ENCODE peak calls at places on chromosomes 6 and 20, in four cellular contexts. L is colonic mucosa, X is tibial artery, Y is stomach. B is an unnamed sample.

GRCh38 chr6:97765480-97765879 is 482.5 kb upstream of the MMS22L start:
- DNase-seq in L (no peak), X (no peak), Y (no peak), B (peak)

GRCh38 chr6:83696674-83697073 is 12.2 kb downstream of the SNAP91 start:
- DNase-seq in L (no peak), X (no peak), Y (no peak), B (no peak)

GRCh38 chr20:57179265-57179664 is 87.2 kb downstream of the BMP7 start:
- DNase-seq in L (no peak), X (no peak), Y (no peak), B (no peak)

GRCh38 chr6:39357998-39358686 is 35.6 kb upstream of the KCNK16 start:
- DNase-seq in L (peak), X (no peak), Y (peak), B (peak)

GRCh38 chr6:155523821-155524238 is 68.2 kb upstream of the NOX3 start:
- DNase-seq in L (no peak), X (no peak), Y (no peak), B (peak)

GRCh38 chr6:99746261-99746895 is 139.7 kb downstream of the PRDM13 start:
- DNase-seq in L (peak), X (no peak), Y (peak), B (peak)

GRCh38 chr6:163751032-163751525 is 336.6 kb downstream of the QKI start:
- DNase-seq in L (no peak), X (no peak), Y (no peak), B (no peak)

GRCh38 chr20:434221-434620 is 26.1 kb downstream of the RBCK1 start:
- DNase-seq in L (no peak), X (no peak), Y (no peak), B (no peak)

GRCh38 chr6:44564906-44565524 is 177.5 kb downstream of the CDC5L start:
- DNase-seq in L (no peak), X (no peak), Y (no peak), B (no peak)

GRCh38 chr6:46606318-46606717 is 46.3 kb downstream of the CYP39A1 start:
- DNase-seq in L (no peak), X (no peak), Y (no peak), B (no peak)

GRCh38 chr20:3843490-3843889 is 3.1 kb upstream of the MAVS start:
- DNase-seq in L (no peak), X (no peak), Y (no peak), B (peak)

GRCh38 chr6:34520645-34521462 is 35.3 kb downstream of the SPDEF start:
- DNase-seq in L (no peak), X (no peak), Y (no peak), B (no peak)

GRCh38 chr6:135576055-135576454 is 78.5 kb upstream of the AHI1 start:
- DNase-seq in L (no peak), X (no peak), Y (no peak), B (peak)

GRCh38 chr6:84728602-84729001 is 35.8 kb downstream of the TBX18 start:
- DNase-seq in L (no peak), X (no peak), Y (no peak), B (peak)

GRCh38 chr6:166310634-166311033 is 2.4 kb upstream of the PRR18 start:
- DNase-seq in L (no peak), X (no peak), Y (no peak), B (no peak)

GRCh38 chr6:166309977-166310376 is 1.8 kb upstream of the PRR18 start:
- DNase-seq in L (no peak), X (no peak), Y (no peak), B (no peak)

GRCh38 chr6:166307082-166307980 is 861 bp downstream of the PRR18 start:
- DNase-seq in L (no peak), X (no peak), Y (no peak), B (no peak)

GRCh38 chr6:166307981-166308768 is at the start of gene PRR18:
- DNase-seq in L (no peak), X (no peak), Y (no peak), B (no peak)

DNA sequence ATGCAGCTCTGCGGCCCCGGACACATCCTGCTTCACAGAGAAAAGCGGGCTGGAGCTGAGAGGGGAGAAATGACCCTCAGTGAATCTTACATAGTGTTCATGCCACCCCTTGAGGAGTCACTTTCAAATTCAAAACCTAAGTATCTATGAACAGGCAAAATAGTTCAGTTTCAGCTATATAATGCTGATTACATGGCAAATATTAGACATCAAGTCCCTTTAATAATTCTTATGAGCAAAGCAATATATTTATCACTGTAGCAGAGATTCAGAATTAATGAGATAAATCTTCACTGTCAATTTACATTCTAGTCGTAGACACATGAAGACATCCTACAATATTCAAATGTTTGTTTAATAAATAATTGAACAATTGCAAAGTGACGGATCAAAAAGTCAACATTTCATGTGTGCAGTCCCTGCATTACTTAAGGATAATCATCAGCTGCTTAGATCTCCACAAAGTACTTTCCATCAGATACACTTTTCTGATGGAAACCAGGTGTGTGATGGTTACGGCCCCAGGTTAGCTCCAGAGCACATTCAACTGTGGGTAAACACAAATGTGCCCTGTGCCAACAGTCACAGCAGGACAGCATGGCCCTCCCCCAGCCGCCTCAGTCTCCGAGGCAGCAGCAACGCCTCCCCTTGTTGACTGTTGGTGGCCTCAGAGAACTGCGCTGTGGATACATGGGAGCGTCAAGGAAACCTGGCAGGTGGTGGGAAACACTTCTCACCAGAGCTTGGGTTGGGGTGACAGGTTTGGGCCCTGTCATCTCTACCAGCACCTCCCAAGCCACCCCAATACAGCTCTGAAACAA is 787 bp upstream of the PRR18 start:
- DNase-seq in L (no peak), X (no peak), Y (peak), B (no peak)
- H3K4me3 ChIP-seq in L (no peak), X (peak), Y (peak), B (no peak)

GRCh38 chr20:25574411-25574810 is 10.9 kb downstream of the NINL start:
- DNase-seq in L (no peak), X (no peak), Y (no peak), B (peak)
- TF ChIP-seq CTCF in L (no peak), X (no peak), Y (no peak), B (peak)

GRCh38 chr6:4084444-4085328 is 5.7 kb upstream of the FAM217A start:
- DNase-seq in L (no peak), X (no peak), Y (no peak), B (no peak)

GRCh38 chr6:4074478-4075235 is 4.3 kb downstream of the FAM217A start:
- DNase-seq in L (peak), X (no peak), Y (no peak), B (no peak)

GRCh38 chr6:4078830-4079471 is at the start of gene FAM217A:
- DNase-seq in L (no peak), X (no peak), Y (no peak), B (no peak)
- H3K4me3 ChIP-seq in L (no peak), X (no peak), Y (no peak), B (no peak)

DNA sequence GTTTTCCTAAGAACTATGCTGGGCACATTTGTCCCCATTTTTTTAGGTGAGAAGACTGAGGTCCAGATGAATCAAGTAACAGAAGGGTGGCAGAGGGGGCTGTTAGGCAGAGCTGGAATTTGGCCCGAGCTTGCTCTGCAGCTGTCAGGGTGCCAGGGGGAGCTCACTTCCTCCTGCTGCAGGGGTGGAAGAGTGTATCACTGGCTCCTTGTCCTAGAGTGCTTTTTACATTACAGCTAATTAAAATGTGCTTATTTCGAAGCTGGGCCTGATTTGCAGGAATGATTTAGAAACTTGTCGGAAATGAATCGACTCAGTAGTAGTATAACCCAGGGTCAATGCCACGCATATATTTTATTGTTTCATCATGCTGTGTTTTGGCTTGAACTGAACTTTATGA is 11.1 kb downstream of the TOX2 start:
- DNase-seq in L (peak), X (no peak), Y (no peak), B (no peak)
- TF ChIP-seq CTCF in L (no peak), X (no peak), Y (no peak), B (no peak)

DNA sequence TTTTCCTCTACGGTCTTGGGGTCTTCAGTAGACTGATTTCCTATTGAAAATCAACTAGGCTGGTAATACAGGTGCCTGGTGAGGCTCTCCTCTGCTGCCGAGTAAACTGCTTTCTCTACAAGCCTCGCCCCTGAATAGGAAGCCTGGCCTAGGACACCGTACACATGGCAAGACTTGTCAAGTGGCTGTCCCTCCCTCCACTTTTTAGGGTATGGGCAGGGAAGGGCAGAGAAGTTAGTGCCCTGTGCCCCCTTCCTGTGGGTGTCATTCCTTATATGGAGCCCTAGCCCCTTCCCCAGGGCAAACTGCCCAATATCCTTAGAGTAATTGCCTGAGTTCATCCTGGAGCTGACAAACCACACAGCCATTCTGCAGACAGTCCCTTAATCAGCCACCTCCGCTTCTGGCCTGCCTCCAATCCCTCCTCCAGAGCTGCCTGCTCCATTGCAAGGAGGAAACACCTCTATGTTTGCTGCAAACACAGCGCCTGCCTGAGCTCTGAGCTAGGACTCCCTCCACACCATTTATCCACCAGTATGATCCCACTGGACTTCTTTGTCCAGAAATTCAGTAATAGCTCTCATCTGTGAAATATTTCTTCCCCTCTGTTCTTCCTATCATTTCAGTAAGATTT is 93.1 kb downstream of the CHD6 start:
- DNase-seq in L (peak), X (peak), Y (peak), B (peak)
- H3K4me3 ChIP-seq in L (no peak), X (no peak), Y (no peak), B (no peak)

GRCh38 chr20:25987073-25987927 is 290.6 kb upstream of the ZNF337 start:
- DNase-seq in L (peak), X (peak), Y (no peak), B (peak)
- TF ChIP-seq CTCF in L (no peak), X (no peak), Y (peak), B (peak)